ENCODE peak calls at places on chromosome 14, in five cellular contexts. R is transverse colon, P is OCI-LY7, W is heart right ventricle, T is sigmoid colon. M is an unnamed sample. For H3K9me3, the result is how much of the 10 kb centered on the place peaks cover.

GRCh38 chr14:24110485-24110884 is 4.1 kb upstream of the DCAF11 start:
- DNase-seq in T (no peak), W (no peak), R (no peak), P (no peak), M (no peak)

GRCh38 chr14:91883770-91884169 is 16.4 kb upstream of the TC2N start:
- DNase-seq in R (no peak), W (peak), P (no peak), T (peak), M (no peak)

GRCh38 chr14:24398943-24399801 is at the start of gene NYNRIN:
- DNase-seq in T (peak), R (peak), W (peak), P (no peak), M (no peak)

GRCh38 chr14:60509438-60510253 is 700 bp downstream of the SIX6 start:
- DNase-seq in P (no peak), T (no peak), R (no peak), W (no peak), M (no peak)

GRCh38 chr14:73166399-73166798 is 30.1 kb downstream of the PSEN1 start:
- DNase-seq in W (no peak), P (no peak), T (no peak), R (no peak), M (no peak)

GRCh38 chr14:94659953-94660946 is 48.1 kb downstream of the SERPINA3 start:
- DNase-seq in W (no peak), P (no peak), R (no peak), T (peak), M (no peak)

GRCh38 chr14:90760055-90760444 is 56.2 kb downstream of the TTC7B start:
- DNase-seq in R (no peak), W (no peak), T (no peak), P (no peak), M (no peak)

GRCh38 chr14:67413806-67414769 is 2.1 kb upstream of the PLEK2 start:
- DNase-seq in W (no peak), R (no peak), T (peak), P (no peak), M (peak)

GRCh38 chr14:73744175-73744867 is 30.1 kb upstream of the PNMA1 start:
- DNase-seq in R (peak), W (no peak), P (no peak), T (no peak), M (no peak)

DNA sequence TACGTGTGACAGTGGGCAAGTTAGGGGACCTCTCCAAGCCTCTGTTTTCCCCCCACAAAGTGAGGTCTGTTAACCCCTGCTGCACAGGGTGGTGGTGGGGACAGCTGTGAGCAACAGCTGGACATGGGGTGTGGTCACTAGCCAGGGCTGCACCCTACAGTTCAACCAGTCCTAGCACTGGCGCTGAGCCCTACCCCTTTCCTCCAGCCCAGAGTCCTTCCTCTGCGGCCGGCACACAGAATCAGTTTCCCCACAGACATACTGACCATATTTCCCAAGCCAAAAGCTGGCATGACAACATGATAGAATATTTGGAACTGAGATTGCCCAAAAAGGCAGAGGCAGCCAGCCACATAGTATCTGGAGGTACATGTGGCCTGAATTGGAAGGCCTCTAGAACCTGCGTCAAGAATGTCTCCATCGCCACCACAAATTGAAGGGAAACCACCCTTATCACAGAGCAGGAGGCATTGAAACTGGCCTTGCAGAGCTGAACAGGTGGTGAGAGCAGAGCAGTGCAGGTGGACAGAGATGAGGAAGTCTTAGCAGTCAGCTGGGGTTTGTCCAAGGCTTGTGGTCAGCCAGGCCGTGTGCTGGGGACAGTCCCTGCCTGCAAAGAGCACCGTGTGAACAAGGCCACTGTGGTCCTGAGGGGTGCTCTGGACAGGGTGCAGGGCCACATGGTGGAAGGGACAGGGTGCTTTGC is 21.2 kb downstream of the DEGS2 start:
- DNase-seq in T (no peak), R (peak), P (no peak), W (no peak), M (no peak)
- H3K27ac ChIP-seq in T (no peak), R (no peak), P (no peak), W (no peak), M (no peak)

GRCh38 chr14:19771895-19772430 is 1.3 kb upstream of the OR4M1 start:
- DNase-seq in T (no peak), W (no peak), P (no peak), R (no peak), M (no peak)
- H3K9me3 ChIP-seq in T (under half), W (under half), P (under half), R (under half), M (under half)

GRCh38 chr14:78849952-78850351 is 679.8 kb downstream of the NRXN3 start:
- DNase-seq in W (no peak), R (no peak), P (no peak), T (no peak), M (no peak)

GRCh38 chr14:78851189-78851588 is 681.0 kb downstream of the NRXN3 start:
- DNase-seq in T (no peak), R (no peak), P (no peak), W (no peak), M (no peak)

GRCh38 chr14:78847801-78848200 is 677.6 kb downstream of the NRXN3 start:
- DNase-seq in W (no peak), P (no peak), R (no peak), T (no peak), M (no peak)

GRCh38 chr14:78848234-78848820 is 678.2 kb downstream of the NRXN3 start:
- DNase-seq in T (no peak), P (peak), R (peak), W (peak), M (no peak)
- TF ChIP-seq CTCF in T (no peak), P (peak), R (peak), W (peak), M (peak)

GRCh38 chr14:29156096-29156495 is 389.5 kb downstream of the FOXG1 start:
- DNase-seq in P (no peak), W (no peak), T (no peak), R (no peak), M (no peak)

GRCh38 chr14:29148221-29148620 is 381.6 kb downstream of the FOXG1 start:
- DNase-seq in R (no peak), T (no peak), W (no peak), P (no peak), M (no peak)

GRCh38 chr14:29149798-29150197 is 383.2 kb downstream of the FOXG1 start:
- DNase-seq in P (no peak), W (no peak), T (no peak), R (no peak), M (no peak)

DNA sequence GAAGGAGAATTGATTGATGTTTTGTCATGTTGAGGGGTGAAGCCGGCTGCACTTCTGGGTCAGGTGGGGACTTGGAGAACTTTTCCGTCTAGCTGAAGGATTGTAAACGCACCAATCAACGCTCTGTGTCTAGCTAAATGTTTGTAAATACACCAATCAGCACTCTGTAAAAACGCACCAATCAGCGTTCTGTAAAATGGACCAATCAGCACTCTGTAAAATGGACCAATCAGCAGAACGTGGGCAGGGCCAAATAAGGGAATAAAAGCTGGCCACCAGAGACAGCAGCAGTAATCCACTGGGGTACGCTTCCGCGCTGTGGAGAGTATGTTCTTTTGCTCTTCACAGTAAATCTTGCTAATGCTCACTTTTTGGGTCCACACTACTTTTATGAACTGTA is 384.1 kb downstream of the FOXG1 start:
- DNase-seq in W (no peak), P (no peak), R (no peak), T (no peak), M (no peak)
- H3K27ac ChIP-seq in W (no peak), P (no peak), R (no peak), T (no peak), M (no peak)

GRCh38 chr14:26775765-26776577 is 178.1 kb upstream of the NOVA1 start:
- DNase-seq in R (no peak), W (no peak), T (no peak), P (no peak), M (no peak)

DNA sequence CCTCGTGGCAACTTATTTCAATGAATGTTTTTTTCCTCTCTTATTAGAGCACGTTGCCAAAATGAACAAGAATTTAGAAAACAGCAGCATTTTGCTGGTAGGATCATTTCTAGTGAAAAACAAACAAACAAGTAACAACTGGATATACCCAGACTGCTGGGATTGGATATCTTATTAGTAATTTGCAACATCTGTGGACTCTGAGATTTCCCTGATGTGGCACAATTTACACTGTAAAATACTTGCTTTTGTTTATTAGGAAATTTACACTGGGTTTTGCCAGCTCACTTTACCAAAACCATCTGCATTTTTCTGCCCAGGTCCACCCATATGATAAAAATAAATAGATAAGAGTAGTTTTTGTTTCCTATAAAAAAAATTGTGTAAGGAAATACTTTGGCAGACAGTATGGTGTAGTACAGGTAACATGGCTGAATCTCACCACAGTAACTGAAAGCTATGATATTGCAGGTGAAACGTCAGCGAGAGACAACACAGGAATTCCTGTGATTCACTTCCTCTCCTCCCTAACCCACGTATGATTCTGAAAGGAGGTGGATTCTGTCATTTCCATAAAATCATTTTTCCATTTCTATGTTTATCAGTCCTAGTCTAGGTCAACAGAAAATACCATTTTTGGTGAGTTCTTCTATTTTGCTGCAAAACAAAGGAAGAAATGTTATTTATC is 176.2 kb upstream of the NOVA1 start:
- DNase-seq in R (no peak), W (no peak), T (no peak), P (no peak), M (no peak)
- H3K9me3 ChIP-seq in R (under half), W (under half), T (under half), P (under half), M (under half)

DNA sequence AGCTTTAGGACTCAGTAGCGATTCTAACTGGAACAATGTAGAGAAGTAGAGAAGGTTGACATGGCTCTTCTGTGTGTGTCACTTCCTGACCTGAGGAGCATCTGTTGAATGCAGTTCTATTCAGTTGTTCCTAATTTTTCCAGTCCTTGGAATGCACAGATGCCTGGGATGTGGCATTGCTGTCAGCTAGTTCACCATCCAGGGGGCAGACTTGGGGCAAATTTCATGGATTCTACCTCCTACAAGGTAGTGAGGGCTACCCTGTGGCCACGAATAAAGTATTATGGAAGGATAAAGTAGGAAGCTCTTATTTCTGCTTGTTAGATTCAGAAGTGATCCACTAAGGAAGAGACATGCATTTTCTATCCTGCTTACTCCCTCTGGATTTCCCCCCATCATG is 74.4 kb upstream of the GPATCH2L start:
- DNase-seq in P (no peak), T (no peak), W (no peak), R (no peak), M (no peak)
- TF ChIP-seq CTCF in P (no peak), T (no peak), W (no peak), R (no peak), M (no peak)

GRCh38 chr14:51661504-51661903 is 9.8 kb downstream of the FRMD6 start:
- DNase-seq in R (no peak), P (no peak), T (no peak), W (no peak), M (no peak)

GRCh38 chr14:51663783-51664326 is 12.1 kb downstream of the FRMD6 start:
- DNase-seq in W (no peak), R (no peak), P (no peak), T (no peak), M (no peak)

GRCh38 chr14:51657762-51658161 is 6.1 kb downstream of the FRMD6 start:
- DNase-seq in W (no peak), R (no peak), P (no peak), T (no peak), M (no peak)

GRCh38 chr14:51658441-51659173 is 6.9 kb downstream of the FRMD6 start:
- DNase-seq in W (no peak), P (no peak), R (no peak), T (no peak), M (no peak)

GRCh38 chr14:51660720-51661119 is 9.0 kb downstream of the FRMD6 start:
- DNase-seq in T (no peak), P (no peak), W (no peak), R (no peak), M (no peak)
- H3K27ac ChIP-seq in T (no peak), P (no peak), W (no peak), R (no peak), M (no peak)

DNA sequence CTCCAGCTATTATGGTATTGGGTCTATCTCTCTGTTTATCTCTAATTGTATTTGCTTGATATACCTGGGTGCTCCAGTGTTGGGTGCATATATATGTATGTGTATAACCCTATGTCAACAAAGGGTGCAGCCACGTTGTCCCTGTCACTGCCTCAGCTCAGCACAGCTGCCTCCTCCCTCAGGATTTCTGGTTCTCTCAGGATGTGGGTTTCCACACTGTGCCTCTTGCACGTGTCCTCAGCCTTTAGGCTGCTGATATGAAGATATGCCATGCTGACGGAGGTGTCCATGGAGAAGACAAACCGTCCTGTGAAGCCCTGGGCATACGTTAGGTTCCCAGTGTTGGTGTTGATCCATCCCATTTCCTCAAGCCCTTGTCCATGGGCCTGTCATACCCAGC is 791.2 kb downstream of the TMEM121 start:
- DNase-seq in P (no peak), W (no peak), R (no peak), T (no peak), M (no peak)
- H3K9me3 ChIP-seq in P (under half), W (under half), R (under half), T (under half), M (under half)

M was measured in RWPE2.